ENCODE peak calls at places on chromosomes 7 and 10, in eight cellular contexts. J, R, A, S, N, X, C and P are unnamed samples.

GRCh38 chr7:156128496-156128895 is 316.2 kb upstream of the SHH start:
- DNase-seq in J (no peak), R (no peak), A (no peak), S (no peak), N (no peak), X (no peak), C (no peak), P (no peak)

GRCh38 chr10:126839094-126839761 is 66.0 kb upstream of the DOCK1 start:
- DNase-seq in J (no peak), R (no peak), A (peak), S (no peak), N (peak), X (no peak), C (no peak), P (no peak)

GRCh38 chr10:16745061-16745460 is 72.2 kb downstream of the RSU1 start:
- DNase-seq in J (no peak), R (no peak), A (no peak), S (no peak), N (no peak), X (no peak), C (no peak), P (no peak)

GRCh38 chr10:122441961-122442360 is 12.5 kb upstream of the ARMS2 start:
- DNase-seq in J (no peak), R (no peak), A (no peak), S (peak), N (no peak), X (peak), C (no peak), P (peak)

GRCh38 chr7:48710995-48711394 is 213.4 kb upstream of the CDC14C start:
- DNase-seq in J (no peak), R (no peak), A (no peak), S (no peak), N (no peak), X (no peak), C (no peak), P (no peak)

GRCh38 chr7:102890292-102890970 is 22.4 kb upstream of the LRRC17 start:
- DNase-seq in J (no peak), R (no peak), A (no peak), S (peak), N (no peak), X (peak), C (no peak), P (no peak)

GRCh38 chr7:81140775-81141174 is 221.9 kb upstream of the SEMA3C start:
- DNase-seq in J (no peak), R (no peak), A (no peak), S (no peak), N (no peak), X (no peak), C (no peak), P (no peak)

GRCh38 chr7:103809229-103809994 is 180.0 kb downstream of the RELN start:
- DNase-seq in J (no peak), R (no peak), A (no peak), S (no peak), N (no peak), X (no peak), C (no peak), P (peak)

GRCh38 chr7:28065721-28066285 is 114.8 kb downstream of the JAZF1 start:
- DNase-seq in J (no peak), R (no peak), A (no peak), S (no peak), N (no peak), X (no peak), C (no peak), P (no peak)

GRCh38 chr10:112347709-112348671 is 25.9 kb upstream of the ACSL5 start:
- DNase-seq in J (no peak), R (no peak), A (peak), S (no peak), N (peak), X (no peak), C (no peak), P (no peak)

GRCh38 chr7:106979551-106980357 is 64.8 kb upstream of the PRKAR2B start:
- DNase-seq in J (no peak), R (no peak), A (no peak), S (no peak), N (no peak), X (no peak), C (no peak), P (no peak)

GRCh38 chr7:107152011-107152410 is 16.8 kb upstream of the HBP1 start:
- DNase-seq in J (no peak), R (no peak), A (no peak), S (peak), N (peak), X (peak), C (no peak), P (no peak)

GRCh38 chr7:15853832-15854470 is 167.5 kb upstream of the MEOX2 start:
- DNase-seq in J (no peak), R (no peak), A (no peak), S (no peak), N (no peak), X (no peak), C (no peak), P (peak)

GRCh38 chr10:84156768-84157167 is 16.8 kb upstream of the GPR15LG start:
- DNase-seq in J (no peak), R (no peak), A (no peak), S (no peak), N (no peak), X (no peak), C (no peak), P (no peak)

GRCh38 chr7:146982482-146982881 is 865.9 kb downstream of the CNTNAP2 start:
- DNase-seq in J (no peak), R (no peak), A (no peak), S (no peak), N (no peak), X (no peak), C (no peak), P (no peak)

GRCh38 chr10:121702351-121703320 is 104.4 kb upstream of the FGFR2 start:
- DNase-seq in J (peak), R (no peak), A (no peak), S (peak), N (no peak), X (peak), C (no peak), P (no peak)

GRCh38 chr10:22712959-22713852 is 1.2 kb downstream of the PIP4K2A start:
- DNase-seq in J (no peak), R (peak), A (peak), S (peak), N (no peak), X (peak), C (peak), P (no peak)

GRCh38 chr10:125878957-125879835 is 1.9 kb downstream of the DHX32 start:
- DNase-seq in J (peak), R (no peak), A (no peak), S (peak), N (no peak), X (peak), C (no peak), P (peak)

GRCh38 chr7:69714886-69715571 is 116.8 kb downstream of the AUTS2 start:
- DNase-seq in J (no peak), R (no peak), A (no peak), S (peak), N (no peak), X (no peak), C (no peak), P (no peak)

GRCh38 chr10:113788604-113789083 is 37.2 kb downstream of the PLEKHS1 start:
- DNase-seq in J (peak), R (no peak), A (no peak), S (peak), N (no peak), X (peak), C (no peak), P (peak)

GRCh38 chr10:107169516-107169915 is 5.0 kb upstream of the SORCS1 start:
- DNase-seq in J (no peak), R (no peak), A (no peak), S (no peak), N (no peak), X (peak), C (no peak), P (no peak)

GRCh38 chr7:114502454-114503254 is 88.0 kb downstream of the FOXP2 start:
- DNase-seq in J (no peak), R (no peak), A (no peak), S (peak), N (no peak), X (no peak), C (no peak), P (no peak)

GRCh38 chr10:78664929-78665525 is 403.7 kb upstream of the ZMIZ1 start:
- DNase-seq in J (no peak), R (no peak), A (no peak), S (no peak), N (no peak), X (peak), C (no peak), P (no peak)

GRCh38 chr10:122481296-122482056 is 20.1 kb downstream of the HTRA1 start:
- DNase-seq in J (no peak), R (no peak), A (no peak), S (no peak), N (no peak), X (no peak), C (no peak), P (no peak)

GRCh38 chr7:115368998-115369397 is 447.1 kb downstream of the MDFIC start:
- DNase-seq in J (no peak), R (no peak), A (no peak), S (no peak), N (no peak), X (no peak), C (no peak), P (no peak)

GRCh38 chr10:6667679-6668270 is 87.7 kb upstream of the PRKCQ start:
- DNase-seq in J (no peak), R (no peak), A (peak), S (peak), N (peak), X (peak), C (no peak), P (peak)

GRCh38 chr7:81676105-81676811 is 93.6 kb downstream of the HGF start:
- DNase-seq in J (no peak), R (no peak), A (no peak), S (peak), N (no peak), X (no peak), C (no peak), P (no peak)

GRCh38 chr7:136303162-136303561 is 326.0 kb upstream of the MTPN start:
- DNase-seq in J (no peak), R (no peak), A (no peak), S (peak), N (no peak), X (no peak), C (no peak), P (no peak)

GRCh38 chr7:80063855-80064254 is 70.8 kb upstream of the GNAI1 start:
- DNase-seq in J (no peak), R (no peak), A (no peak), S (no peak), N (no peak), X (no peak), C (no peak), P (no peak)

GRCh38 chr7:32500922-32501341 is 5.6 kb downstream of the AVL9 start:
- DNase-seq in J (no peak), R (no peak), A (no peak), S (peak), N (no peak), X (peak), C (no peak), P (no peak)

GRCh38 chr10:422232-422631 is 267.2 kb downstream of the DIP2C start:
- DNase-seq in J (no peak), R (no peak), A (no peak), S (no peak), N (no peak), X (no peak), C (no peak), P (no peak)

GRCh38 chr10:97771055-97771811 is 566 bp downstream of the SFRP5 start:
- DNase-seq in J (no peak), R (no peak), A (no peak), S (peak), N (no peak), X (no peak), C (no peak), P (no peak)
- H3K4me3 ChIP-seq in J (no peak), R (peak), A (peak), S (no peak), N (peak), X (no peak), C (no peak), P (peak)

GRCh38 chr10:99619090-99619800 is 994 bp downstream of the SLC25A28 start:
- DNase-seq in J (no peak), R (no peak), A (no peak), S (peak), N (no peak), X (no peak), C (no peak), P (no peak)

GRCh38 chr10:99619851-99620712 is at the start of gene SLC25A28:
- DNase-seq in J (peak), R (peak), A (peak), S (peak), N (peak), X (peak), C (peak), P (peak)

GRCh38 chr10:99623919-99624318 is 3.7 kb upstream of the SLC25A28 start:
- DNase-seq in J (no peak), R (no peak), A (no peak), S (no peak), N (no peak), X (no peak), C (no peak), P (no peak)

GRCh38 chr10:99620713-99621453 is 644 bp upstream of the SLC25A28 start:
- DNase-seq in J (peak), R (peak), A (peak), S (peak), N (peak), X (peak), C (peak), P (peak)

GRCh38 chr10:99621454-99622246 is 1.4 kb upstream of the SLC25A28 start:
- DNase-seq in J (peak), R (no peak), A (no peak), S (no peak), N (no peak), X (no peak), C (no peak), P (no peak)
- H3K4me3 ChIP-seq in J (peak), R (peak), A (peak), S (peak), N (peak), X (peak), C (peak), P (peak)

DNA sequence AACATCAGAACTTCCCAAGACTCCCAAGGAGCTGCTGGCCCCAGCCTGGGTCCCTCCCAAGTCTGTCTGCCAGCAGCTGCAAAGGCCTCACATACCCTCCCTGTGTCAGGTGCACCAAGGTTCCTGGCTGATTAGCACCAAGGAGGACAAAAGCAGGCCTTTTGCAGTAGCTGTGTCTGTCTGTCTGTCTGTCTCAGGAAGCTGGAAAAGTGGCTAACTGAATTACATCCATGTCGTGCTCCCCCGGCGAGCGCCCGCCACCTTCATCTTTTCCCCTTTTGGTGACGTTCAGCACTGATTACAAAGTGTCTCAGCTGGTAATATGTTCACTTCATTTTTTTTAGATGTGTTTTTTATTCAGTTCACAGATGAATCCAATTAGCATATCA is 536.3 kb downstream of the PTPRN2 start:
- DNase-seq in J (no peak), R (no peak), A (no peak), S (no peak), N (peak), X (no peak), C (no peak), P (no peak)
- H3K4me3 ChIP-seq in J (no peak), R (no peak), A (no peak), S (no peak), N (no peak), X (no peak), C (no peak), P (no peak)

GRCh38 chr10:61970182-61971015 is 68.9 kb downstream of the ARID5B start:
- DNase-seq in J (no peak), R (no peak), A (no peak), S (peak), N (no peak), X (no peak), C (no peak), P (no peak)
- H3K4me3 ChIP-seq in J (no peak), R (no peak), A (no peak), S (no peak), N (no peak), X (no peak), C (no peak), P (no peak)